ENCODE peak calls at places on chromosomes 11 and 22, in five cellular contexts. L is K562, V is SK-N-SH, D is GM12878, Z is HepG2. K is an unnamed sample.
A peak's percentile ranks its signal among the peaks of the same experiment; 100 is the strongest.

GRCh38 chr22:42338502-42338901 is 68.0 kb upstream of the TCF20 start:
- DNase-seq in L (no peak), V (no peak), D (no peak), Z (no peak), K (no peak)

GRCh38 chr11:115996125-115996807 is 492.1 kb upstream of the CADM1 start:
- DNase-seq in L (no peak), V (no peak), D (peak; percentile 89), Z (no peak), K (no peak)

GRCh38 chr22:22210375-22210774 is 34.2 kb upstream of the VPREB1 start:
- DNase-seq in L (no peak), V (no peak), D (no peak), Z (no peak), K (peak; percentile 19)

GRCh38 chr11:121700968-121701367 is 248.2 kb upstream of the SORL1-AS1 start:
- DNase-seq in L (no peak), V (no peak), D (no peak), Z (no peak), K (no peak)

GRCh38 chr11:44316388-44317240 is 6.7 kb upstream of the ALX4 start:
- DNase-seq in L (no peak), V (peak; percentile 67), D (no peak), Z (no peak), K (no peak)

GRCh38 chr22:30305906-30306628 is 16.8 kb upstream of the CASTOR1 start:
- DNase-seq in L (no peak), V (no peak), D (no peak), Z (no peak), K (no peak)

GRCh38 chr11:21110378-21110777 is 441.0 kb downstream of the NELL1 start:
- DNase-seq in L (no peak), V (no peak), D (no peak), Z (no peak), K (no peak)

GRCh38 chr22:47166446-47167016 is 404.1 kb downstream of the TBC1D22A start:
- DNase-seq in L (no peak), V (no peak), D (no peak), Z (no peak), K (no peak)

GRCh38 chr11:47971501-47971900 is 8.9 kb upstream of the PTPRJ start:
- DNase-seq in L (no peak), V (peak; percentile 47), D (no peak), Z (no peak), K (no peak)

GRCh38 chr11:70912226-70912840 is 340.0 kb downstream of the SHANK2 start:
- DNase-seq in L (no peak), V (no peak), D (no peak), Z (no peak), K (no peak)

GRCh38 chr11:2885676-2886081 is at the start of gene CDKN1C:
- DNase-seq in L (peak; percentile 97), V (peak; percentile 98), D (no peak), Z (no peak), K (peak; percentile 71)

GRCh38 chr11:96012086-96012824 is 88.3 kb upstream of the MTMR2 start:
- DNase-seq in L (peak; percentile 21), V (peak; percentile 59), D (peak; percentile 96), Z (peak; percentile 99), K (peak; percentile 51)

GRCh38 chr22:19044381-19044780 is 77.8 kb downstream of the DGCR2 start:
- DNase-seq in L (no peak), V (no peak), D (no peak), Z (no peak), K (no peak)

GRCh38 chr22:46057762-46058420 is 80.9 kb upstream of the WNT7B start:
- DNase-seq in L (no peak), V (peak; percentile 58), D (peak; percentile 56), Z (no peak), K (no peak)

GRCh38 chr11:27795955-27796861 is 96.0 kb upstream of the BDNF start:
- DNase-seq in L (no peak), V (no peak), D (no peak), Z (no peak), K (no peak)

GRCh38 chr11:64692764-64693331 is 30.1 kb downstream of the NRXN2 start:
- DNase-seq in L (no peak), V (no peak), D (no peak), Z (no peak), K (no peak)

GRCh38 chr11:58905141-58905715 is 34.1 kb upstream of the GLYATL1 start:
- DNase-seq in L (no peak), V (peak; percentile 75), D (no peak), Z (no peak), K (no peak)

GRCh38 chr11:11966354-11966741 is 42.1 kb downstream of the DKK3 start:
- DNase-seq in L (no peak), V (no peak), D (no peak), Z (no peak), K (no peak)

GRCh38 chr11:62140302-62141110 is 16.7 kb downstream of the INCENP start:
- DNase-seq in L (no peak), V (no peak), D (no peak), Z (no peak), K (no peak)

GRCh38 chr11:64372802-64373597 is 14.0 kb downstream of the RPS6KA4 start:
- DNase-seq in L (peak; percentile 95), V (peak; percentile 90), D (no peak), Z (peak; percentile 51), K (peak; percentile 90)

GRCh38 chr11:60985501-60985900 is 14.0 kb downstream of the CD6 start:
- DNase-seq in L (no peak), V (no peak), D (no peak), Z (no peak), K (no peak)

GRCh38 chr11:61585115-61585514 is 4.2 kb upstream of the SYT7 start:
- DNase-seq in L (no peak), V (no peak), D (no peak), Z (no peak), K (no peak)

GRCh38 chr11:74366576-74366975 is 31.7 kb downstream of the PGM2L1 start:
- DNase-seq in L (no peak), V (no peak), D (no peak), Z (no peak), K (no peak)

GRCh38 chr22:45548991-45549736 is 46.5 kb downstream of the FBLN1 start:
- DNase-seq in L (peak; percentile 37), V (no peak), D (no peak), Z (no peak), K (peak; percentile 90)

GRCh38 chr22:49717322-49717919 is 110.3 kb downstream of the BRD1 start:
- DNase-seq in L (no peak), V (no peak), D (no peak), Z (no peak), K (no peak)

GRCh38 chr11:13008625-13009475 is at the start of gene RASSF10:
- DNase-seq in L (no peak), V (peak; percentile 93), D (no peak), Z (no peak), K (peak; percentile 96)

GRCh38 chr11:130215531-130216220 is 56.1 kb downstream of the ST14 start:
- DNase-seq in L (no peak), V (no peak), D (no peak), Z (no peak), K (no peak)

GRCh38 chr11:73252577-73253191 is 19.5 kb upstream of the P2RY6 start:
- DNase-seq in L (no peak), V (peak; percentile 26), D (no peak), Z (no peak), K (no peak)

GRCh38 chr11:107563702-107564101 is 1.8 kb downstream of the ALKBH8 start:
- DNase-seq in L (peak; percentile 45), V (peak; percentile 42), D (no peak), Z (peak; percentile 29), K (peak; percentile 44)

GRCh38 chr22:50089231-50090140 is at the start of gene MOV10L1:
- DNase-seq in L (peak; percentile 54), V (peak; percentile 67), D (no peak), Z (no peak), K (no peak)

GRCh38 chr11:19978668-19979518 is 181.4 kb downstream of the DBX1 start:
- DNase-seq in L (peak; percentile 26), V (no peak), D (peak; percentile 40), Z (peak; percentile 88), K (peak; percentile 57)

GRCh38 chr22:23383491-23384450 is 196.3 kb downstream of the IGLL1 start:
- DNase-seq in L (no peak), V (peak; percentile 83), D (no peak), Z (no peak), K (no peak)

GRCh38 chr11:57499413-57499982 is 16.0 kb downstream of the SLC43A1 start:
- DNase-seq in L (peak; percentile 100), V (peak; percentile 100), D (no peak), Z (peak; percentile 84), K (peak; percentile 83)

GRCh38 chr11:8252388-8252787 is 11.3 kb downstream of the LMO1 start:
- DNase-seq in L (no peak), V (no peak), D (no peak), Z (no peak), K (no peak)

GRCh38 chr11:80388536-80388935 is 947.7 kb upstream of the TENM4 start:
- DNase-seq in L (no peak), V (no peak), D (no peak), Z (no peak), K (no peak)
- TF ChIP-seq SMC3 in L (no peak), V (no peak), D (no peak), Z (no peak), K (no peak)

GRCh38 chr11:113546757-113547507 is 71.7 kb upstream of the DRD2 start:
- DNase-seq in L (no peak), V (no peak), D (no peak), Z (no peak), K (no peak)
- TF ChIP-seq REST in L (no peak), V (no peak), D (no peak), Z (no peak), K (no peak)

GRCh38 chr11:132779487-132779886 is 752.8 kb downstream of the OPCML start:
- DNase-seq in L (no peak), V (no peak), D (no peak), Z (no peak), K (no peak)
- TF ChIP-seq SMC3 in L (no peak), V (no peak), D (no peak), Z (no peak), K (no peak)

GRCh38 chr11:109015283-109015682 is 350.4 kb downstream of the DDX10 start:
- DNase-seq in L (no peak), V (no peak), D (no peak), Z (no peak), K (no peak)
- TF ChIP-seq REST in L (no peak), V (no peak), D (no peak), Z (no peak), K (no peak)

DNA sequence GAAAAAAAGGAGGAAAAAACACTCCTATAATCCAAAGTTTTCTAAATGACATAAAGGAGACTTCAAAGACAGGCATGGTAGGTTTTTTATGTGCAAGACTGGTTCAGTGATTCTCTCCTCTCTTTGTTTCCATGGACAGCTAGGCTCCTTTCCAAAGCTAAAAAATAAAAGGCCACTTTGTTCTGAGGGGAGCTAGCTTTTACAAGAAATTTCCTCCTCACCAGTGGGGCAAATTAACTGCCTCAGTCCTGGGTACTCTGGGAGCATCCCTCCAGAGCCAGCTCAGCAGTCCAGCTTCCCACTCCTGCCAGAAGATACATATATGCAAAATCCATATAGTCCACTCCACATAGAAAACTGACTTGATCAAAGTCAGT is 63.9 kb upstream of the FAM181B start:
- DNase-seq in L (no peak), V (no peak), D (no peak), Z (no peak), K (no peak)
- TF ChIP-seq SMC3 in L (no peak), V (no peak), D (no peak), Z (no peak), K (no peak)